ENCODE peak calls at places on chromosomes 5 and 9, in eight cellular contexts. One of them, this sample, is unnamed. For H3K27me3 and H3K9me3, the result is how much of the 10 kb centered on the place peaks cover.

GRCh38 chr9:92636627-92637026 is 33.3 kb downstream of the IPPK start:
- DNase-seq in CD4-positive, alpha-beta T cell: no peak
- DNase-seq in heart right ventricle: no peak
- DNase-seq in thyroid gland: no peak
- DNase-seq in cardiac muscle cell: no peak
- DNase-seq in thoracic aorta: no peak
- DNase-seq in esophagus squamous epithelium: no peak
- DNase-seq in CD4-positive, alpha-beta memory T cell: no peak
- DNase-seq in this sample: no peak

GRCh38 chr9:101027733-101028345 is 688 bp upstream of the PLPPR1 start:
- DNase-seq in CD4-positive, alpha-beta T cell: no peak
- DNase-seq in heart right ventricle: no peak
- DNase-seq in thyroid gland: no peak
- DNase-seq in cardiac muscle cell: no peak
- DNase-seq in thoracic aorta: no peak
- DNase-seq in esophagus squamous epithelium: no peak
- DNase-seq in CD4-positive, alpha-beta memory T cell: no peak
- DNase-seq in this sample: no peak

GRCh38 chr9:138117836-138118235 is 240.3 kb downstream of the CACNA1B start:
- DNase-seq in CD4-positive, alpha-beta T cell: no peak
- DNase-seq in heart right ventricle: no peak
- DNase-seq in thyroid gland: no peak
- DNase-seq in cardiac muscle cell: no peak
- DNase-seq in thoracic aorta: no peak
- DNase-seq in esophagus squamous epithelium: no peak
- DNase-seq in CD4-positive, alpha-beta memory T cell: no peak
- DNase-seq in this sample: no peak

GRCh38 chr9:126615251-126615790 is 1.6 kb downstream of the LMX1B start:
- DNase-seq in CD4-positive, alpha-beta T cell: no peak
- DNase-seq in heart right ventricle: peak
- DNase-seq in thyroid gland: peak
- DNase-seq in cardiac muscle cell: no peak
- DNase-seq in thoracic aorta: no peak
- DNase-seq in esophagus squamous epithelium: no peak
- DNase-seq in CD4-positive, alpha-beta memory T cell: no peak
- DNase-seq in this sample: no peak

GRCh38 chr5:177142029-177142681 is 8.6 kb downstream of the NSD1 start:
- DNase-seq in CD4-positive, alpha-beta T cell: no peak
- DNase-seq in heart right ventricle: no peak
- DNase-seq in thyroid gland: no peak
- DNase-seq in cardiac muscle cell: peak
- DNase-seq in thoracic aorta: no peak
- DNase-seq in esophagus squamous epithelium: no peak
- DNase-seq in CD4-positive, alpha-beta memory T cell: no peak
- DNase-seq in this sample: no peak

GRCh38 chr5:96629774-96630173 is 32.4 kb upstream of the CAST start:
- DNase-seq in CD4-positive, alpha-beta T cell: no peak
- DNase-seq in heart right ventricle: no peak
- DNase-seq in thyroid gland: peak
- DNase-seq in cardiac muscle cell: peak
- DNase-seq in thoracic aorta: no peak
- DNase-seq in esophagus squamous epithelium: no peak
- DNase-seq in CD4-positive, alpha-beta memory T cell: no peak
- DNase-seq in this sample: no peak

GRCh38 chr9:129403743-129404620 is 216.9 kb downstream of the C9orf50 start:
- DNase-seq in CD4-positive, alpha-beta T cell: no peak
- DNase-seq in heart right ventricle: no peak
- DNase-seq in thyroid gland: no peak
- DNase-seq in cardiac muscle cell: no peak
- DNase-seq in thoracic aorta: no peak
- DNase-seq in esophagus squamous epithelium: no peak
- DNase-seq in CD4-positive, alpha-beta memory T cell: no peak
- DNase-seq in this sample: peak

GRCh38 chr5:93359296-93359957 is 221.6 kb downstream of the NR2F1-AS1 start:
- DNase-seq in CD4-positive, alpha-beta T cell: no peak
- DNase-seq in heart right ventricle: no peak
- DNase-seq in thyroid gland: no peak
- DNase-seq in cardiac muscle cell: no peak
- DNase-seq in thoracic aorta: no peak
- DNase-seq in esophagus squamous epithelium: no peak
- DNase-seq in CD4-positive, alpha-beta memory T cell: no peak
- DNase-seq in this sample: no peak

GRCh38 chr5:170711300-170711699 is 72.2 kb upstream of the GABRP start:
- DNase-seq in CD4-positive, alpha-beta T cell: no peak
- DNase-seq in heart right ventricle: no peak
- DNase-seq in thyroid gland: no peak
- DNase-seq in cardiac muscle cell: no peak
- DNase-seq in thoracic aorta: no peak
- DNase-seq in esophagus squamous epithelium: no peak
- DNase-seq in CD4-positive, alpha-beta memory T cell: no peak
- DNase-seq in this sample: no peak

GRCh38 chr5:68711311-68712200 is 382.3 kb upstream of the SLC30A5 start:
- DNase-seq in CD4-positive, alpha-beta T cell: no peak
- DNase-seq in heart right ventricle: no peak
- DNase-seq in thyroid gland: peak
- DNase-seq in cardiac muscle cell: no peak
- DNase-seq in thoracic aorta: no peak
- DNase-seq in esophagus squamous epithelium: no peak
- DNase-seq in CD4-positive, alpha-beta memory T cell: peak
- DNase-seq in this sample: no peak

GRCh38 chr5:135451581-135452360 is at the start of gene TIFAB:
- DNase-seq in CD4-positive, alpha-beta T cell: no peak
- DNase-seq in heart right ventricle: no peak
- DNase-seq in thyroid gland: no peak
- DNase-seq in cardiac muscle cell: no peak
- DNase-seq in thoracic aorta: no peak
- DNase-seq in esophagus squamous epithelium: no peak
- DNase-seq in CD4-positive, alpha-beta memory T cell: no peak
- DNase-seq in this sample: no peak

GRCh38 chr9:38346811-38347735 is 45.4 kb upstream of the ALDH1B1 start:
- DNase-seq in CD4-positive, alpha-beta T cell: no peak
- DNase-seq in heart right ventricle: no peak
- DNase-seq in thyroid gland: no peak
- DNase-seq in cardiac muscle cell: no peak
- DNase-seq in thoracic aorta: no peak
- DNase-seq in esophagus squamous epithelium: no peak
- DNase-seq in CD4-positive, alpha-beta memory T cell: no peak
- DNase-seq in this sample: no peak

GRCh38 chr5:140466981-140467742 is 65.5 kb downstream of the ANKHD1 start:
- DNase-seq in CD4-positive, alpha-beta T cell: no peak
- DNase-seq in heart right ventricle: no peak
- DNase-seq in thyroid gland: no peak
- DNase-seq in cardiac muscle cell: no peak
- DNase-seq in thoracic aorta: no peak
- DNase-seq in esophagus squamous epithelium: no peak
- DNase-seq in CD4-positive, alpha-beta memory T cell: no peak
- DNase-seq in this sample: no peak

GRCh38 chr9:33151007-33151557 is 16.1 kb downstream of the B4GALT1 start:
- DNase-seq in CD4-positive, alpha-beta T cell: no peak
- DNase-seq in heart right ventricle: peak
- DNase-seq in thyroid gland: peak
- DNase-seq in cardiac muscle cell: peak
- DNase-seq in thoracic aorta: no peak
- DNase-seq in esophagus squamous epithelium: no peak
- DNase-seq in CD4-positive, alpha-beta memory T cell: no peak
- DNase-seq in this sample: peak

GRCh38 chr5:175859916-175860315 is 11.5 kb upstream of the CPLX2 start:
- DNase-seq in CD4-positive, alpha-beta T cell: no peak
- DNase-seq in heart right ventricle: no peak
- DNase-seq in thyroid gland: no peak
- DNase-seq in cardiac muscle cell: no peak
- DNase-seq in thoracic aorta: no peak
- DNase-seq in esophagus squamous epithelium: no peak
- DNase-seq in CD4-positive, alpha-beta memory T cell: no peak
- DNase-seq in this sample: no peak

GRCh38 chr5:38595149-38595725 is 38.8 kb upstream of the LIFR start:
- DNase-seq in CD4-positive, alpha-beta T cell: no peak
- DNase-seq in heart right ventricle: no peak
- DNase-seq in thyroid gland: no peak
- DNase-seq in cardiac muscle cell: no peak
- DNase-seq in thoracic aorta: no peak
- DNase-seq in esophagus squamous epithelium: no peak
- DNase-seq in CD4-positive, alpha-beta memory T cell: no peak
- DNase-seq in this sample: no peak

GRCh38 chr5:41903382-41903891 is 707 bp upstream of the RIMOC1 start:
- DNase-seq in CD4-positive, alpha-beta T cell: no peak
- DNase-seq in heart right ventricle: no peak
- DNase-seq in thyroid gland: no peak
- DNase-seq in cardiac muscle cell: no peak
- DNase-seq in thoracic aorta: no peak
- DNase-seq in esophagus squamous epithelium: no peak
- DNase-seq in CD4-positive, alpha-beta memory T cell: no peak
- DNase-seq in this sample: no peak

GRCh38 chr5:96920956-96921355 is 14.9 kb upstream of the LNPEP start:
- DNase-seq in CD4-positive, alpha-beta T cell: no peak
- DNase-seq in heart right ventricle: no peak
- DNase-seq in thyroid gland: no peak
- DNase-seq in cardiac muscle cell: no peak
- DNase-seq in thoracic aorta: no peak
- DNase-seq in esophagus squamous epithelium: no peak
- DNase-seq in CD4-positive, alpha-beta memory T cell: no peak
- DNase-seq in this sample: no peak

GRCh38 chr5:176658007-176658599 is 10.8 kb downstream of the TSPAN17 start:
- DNase-seq in CD4-positive, alpha-beta T cell: peak
- DNase-seq in heart right ventricle: peak
- DNase-seq in thyroid gland: peak
- DNase-seq in cardiac muscle cell: peak
- DNase-seq in thoracic aorta: no peak
- DNase-seq in esophagus squamous epithelium: no peak
- DNase-seq in CD4-positive, alpha-beta memory T cell: peak
- DNase-seq in this sample: peak

GRCh38 chr9:135819905-135820304 is 87.4 kb downstream of the CAMSAP1 start:
- DNase-seq in CD4-positive, alpha-beta T cell: no peak
- DNase-seq in heart right ventricle: no peak
- DNase-seq in thyroid gland: no peak
- DNase-seq in cardiac muscle cell: no peak
- DNase-seq in thoracic aorta: no peak
- DNase-seq in esophagus squamous epithelium: no peak
- DNase-seq in CD4-positive, alpha-beta memory T cell: no peak
- DNase-seq in this sample: no peak

GRCh38 chr9:112041536-112042243 is 133.4 kb downstream of the SUSD1 start:
- DNase-seq in CD4-positive, alpha-beta T cell: no peak
- DNase-seq in heart right ventricle: no peak
- DNase-seq in thyroid gland: no peak
- DNase-seq in cardiac muscle cell: no peak
- DNase-seq in thoracic aorta: no peak
- DNase-seq in esophagus squamous epithelium: no peak
- DNase-seq in CD4-positive, alpha-beta memory T cell: no peak
- DNase-seq in this sample: peak

DNA sequence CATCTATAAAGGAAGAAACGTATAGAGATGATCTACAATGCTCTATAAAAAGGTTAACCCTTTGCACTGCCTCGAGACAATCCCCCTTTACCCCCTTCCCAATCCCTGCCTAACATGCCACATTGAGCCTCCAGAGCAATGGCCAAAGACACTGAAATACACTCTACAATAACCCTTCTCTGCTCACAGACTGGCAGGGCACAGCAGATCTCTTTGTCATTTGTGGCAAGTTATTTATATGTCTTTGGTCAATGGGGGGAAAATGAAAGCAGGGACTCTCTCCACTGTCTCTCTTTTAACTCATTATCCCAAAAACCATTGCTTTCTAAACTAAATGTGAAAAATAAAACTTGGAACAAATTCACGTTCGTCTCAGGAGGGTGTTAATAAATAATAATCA is 51.7 kb downstream of the PTCH1 start:
- DNase-seq in CD4-positive, alpha-beta T cell: no peak
- DNase-seq in heart right ventricle: no peak
- DNase-seq in thyroid gland: no peak
- DNase-seq in cardiac muscle cell: no peak
- DNase-seq in thoracic aorta: no peak
- DNase-seq in esophagus squamous epithelium: no peak
- DNase-seq in CD4-positive, alpha-beta memory T cell: no peak
- DNase-seq in this sample: no peak
- H3K27me3 ChIP-seq in CD4-positive, alpha-beta T cell: under half
- H3K27me3 ChIP-seq in heart right ventricle: under half
- H3K27me3 ChIP-seq in thyroid gland: under half
- H3K27me3 ChIP-seq in cardiac muscle cell: under half
- H3K27me3 ChIP-seq in thoracic aorta: under half
- H3K27me3 ChIP-seq in esophagus squamous epithelium: under half
- H3K27me3 ChIP-seq in CD4-positive, alpha-beta memory T cell: under half
- H3K27me3 ChIP-seq in this sample: under half

GRCh38 chr5:3288325-3288724 is 307.3 kb upstream of the IRX1 start:
- DNase-seq in CD4-positive, alpha-beta T cell: no peak
- DNase-seq in heart right ventricle: no peak
- DNase-seq in thyroid gland: no peak
- DNase-seq in cardiac muscle cell: no peak
- DNase-seq in thoracic aorta: no peak
- DNase-seq in esophagus squamous epithelium: no peak
- DNase-seq in CD4-positive, alpha-beta memory T cell: no peak
- DNase-seq in this sample: no peak
- H3K9me3 ChIP-seq in CD4-positive, alpha-beta T cell: under half
- H3K9me3 ChIP-seq in heart right ventricle: under half
- H3K9me3 ChIP-seq in thyroid gland: under half
- H3K9me3 ChIP-seq in cardiac muscle cell: under half
- H3K9me3 ChIP-seq in thoracic aorta: under half
- H3K9me3 ChIP-seq in esophagus squamous epithelium: under half
- H3K9me3 ChIP-seq in CD4-positive, alpha-beta memory T cell: under half
- H3K9me3 ChIP-seq in this sample: under half

DNA sequence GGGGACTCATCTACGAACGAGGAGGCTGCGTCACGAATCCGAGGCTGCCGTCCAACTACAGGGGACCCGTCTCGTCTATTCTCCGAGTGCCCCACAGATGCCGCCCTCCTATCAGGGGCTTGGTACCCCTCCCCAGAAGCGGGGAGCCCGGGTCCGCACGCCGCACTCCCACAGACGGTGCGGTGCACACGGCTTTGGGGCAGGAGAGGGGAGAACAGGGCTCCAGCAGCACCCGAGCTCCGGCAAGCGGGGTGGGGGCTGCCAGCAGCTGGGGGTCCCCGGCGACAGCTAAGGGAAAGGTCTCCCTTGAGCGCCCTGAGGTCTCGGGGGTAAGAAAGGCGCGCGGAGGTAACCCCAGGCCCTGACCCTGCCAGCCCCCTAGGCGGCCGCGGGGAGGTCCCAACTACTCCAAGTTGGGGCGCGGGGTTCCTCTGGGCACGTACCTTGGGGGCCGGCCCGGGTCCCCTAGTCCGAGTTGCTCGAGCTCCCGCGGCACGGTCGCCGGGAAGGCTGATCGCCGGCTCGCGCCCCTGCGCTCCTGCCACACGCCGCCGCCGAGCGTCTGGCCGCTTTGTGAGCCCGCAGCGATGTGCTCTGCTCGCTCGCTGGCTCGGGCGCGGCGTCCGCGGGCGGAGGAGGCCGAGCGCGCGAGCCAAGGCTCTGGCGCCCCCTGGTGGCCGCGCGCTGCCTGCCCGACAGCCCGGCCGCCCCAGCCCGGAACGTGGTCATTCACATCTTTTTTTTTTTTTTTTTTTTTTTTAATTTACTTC is at the start of gene SPOCK1:
- DNase-seq in CD4-positive, alpha-beta T cell: no peak
- DNase-seq in heart right ventricle: peak
- DNase-seq in thyroid gland: peak
- DNase-seq in cardiac muscle cell: peak
- DNase-seq in thoracic aorta: no peak
- DNase-seq in esophagus squamous epithelium: no peak
- DNase-seq in CD4-positive, alpha-beta memory T cell: peak
- DNase-seq in this sample: peak
- H3K27me3 ChIP-seq in CD4-positive, alpha-beta T cell: under half
- H3K27me3 ChIP-seq in heart right ventricle: under half
- H3K27me3 ChIP-seq in thyroid gland: under half
- H3K27me3 ChIP-seq in cardiac muscle cell: half or more
- H3K27me3 ChIP-seq in thoracic aorta: under half
- H3K27me3 ChIP-seq in esophagus squamous epithelium: half or more
- H3K27me3 ChIP-seq in CD4-positive, alpha-beta memory T cell: under half
- H3K27me3 ChIP-seq in this sample: under half

GRCh38 chr5:77630246-77631165 is 8.0 kb downstream of the OTP start:
- DNase-seq in CD4-positive, alpha-beta T cell: no peak
- DNase-seq in heart right ventricle: peak
- DNase-seq in thyroid gland: peak
- DNase-seq in cardiac muscle cell: peak
- DNase-seq in thoracic aorta: no peak
- DNase-seq in esophagus squamous epithelium: no peak
- DNase-seq in CD4-positive, alpha-beta memory T cell: no peak
- DNase-seq in this sample: peak
- H3K9me3 ChIP-seq in CD4-positive, alpha-beta T cell: under half
- H3K9me3 ChIP-seq in heart right ventricle: under half
- H3K9me3 ChIP-seq in thyroid gland: under half
- H3K9me3 ChIP-seq in cardiac muscle cell: under half
- H3K9me3 ChIP-seq in thoracic aorta: under half
- H3K9me3 ChIP-seq in esophagus squamous epithelium: under half
- H3K9me3 ChIP-seq in CD4-positive, alpha-beta memory T cell: under half
- H3K9me3 ChIP-seq in this sample: under half